ENCODE peak calls at places on chromosomes 4 and X, in four cellular contexts. Z is IMR-90, X is breast epithelium, U is heart left ventricle. S is an unnamed sample.

GRCh38 chrX:134460861-134461218 is 875 bp downstream of the HPRT1 start:
- DNase-seq in Z (peak; percentile 1), X (no peak), U (no peak), S (no peak)

GRCh38 chr4:87872043-87872442 is 39.3 kb downstream of the MEPE start:
- DNase-seq in Z (no peak), X (no peak), U (no peak), S (no peak)

GRCh38 chrX:80412042-80412441 is 8.2 kb upstream of the TENT5D start:
- DNase-seq in Z (no peak), X (no peak), U (no peak), S (no peak)

GRCh38 chr4:151356510-151356909 is 31.1 kb upstream of the SH3D19 start:
- DNase-seq in Z (peak; percentile 18), X (no peak), U (no peak), S (no peak)

GRCh38 chr4:125315571-125316390 is 1.0 kb downstream of the FAT4 start:
- DNase-seq in Z (peak; percentile 54), X (no peak), U (peak; percentile 56), S (peak; percentile 18)

GRCh38 chrX:122512561-122513072 is 671.5 kb upstream of the GRIA3 start:
- DNase-seq in Z (no peak), X (no peak), U (no peak), S (no peak)

GRCh38 chr4:37317104-37317643 is 72.6 kb downstream of the NWD2 start:
- DNase-seq in Z (no peak), X (no peak), U (no peak), S (no peak)

GRCh38 chr4:23130845-23131244 is 438.1 kb downstream of the GBA3 start:
- DNase-seq in Z (no peak), X (no peak), U (no peak), S (no peak)

GRCh38 chrX:119004920-119005524 is 30.6 kb downstream of the LONRF3 start:
- DNase-seq in Z (peak; percentile 28), X (peak; percentile 50), U (peak; percentile 39), S (peak; percentile 60)

GRCh38 chrX:153719701-153720100 is 4.5 kb downstream of the BCAP31 start:
- DNase-seq in Z (no peak), X (no peak), U (no peak), S (peak; percentile 77)

GRCh38 chr4:12724520-12724919 is 759.6 kb downstream of the RAB28 start:
- DNase-seq in Z (no peak), X (no peak), U (no peak), S (no peak)

DNA sequence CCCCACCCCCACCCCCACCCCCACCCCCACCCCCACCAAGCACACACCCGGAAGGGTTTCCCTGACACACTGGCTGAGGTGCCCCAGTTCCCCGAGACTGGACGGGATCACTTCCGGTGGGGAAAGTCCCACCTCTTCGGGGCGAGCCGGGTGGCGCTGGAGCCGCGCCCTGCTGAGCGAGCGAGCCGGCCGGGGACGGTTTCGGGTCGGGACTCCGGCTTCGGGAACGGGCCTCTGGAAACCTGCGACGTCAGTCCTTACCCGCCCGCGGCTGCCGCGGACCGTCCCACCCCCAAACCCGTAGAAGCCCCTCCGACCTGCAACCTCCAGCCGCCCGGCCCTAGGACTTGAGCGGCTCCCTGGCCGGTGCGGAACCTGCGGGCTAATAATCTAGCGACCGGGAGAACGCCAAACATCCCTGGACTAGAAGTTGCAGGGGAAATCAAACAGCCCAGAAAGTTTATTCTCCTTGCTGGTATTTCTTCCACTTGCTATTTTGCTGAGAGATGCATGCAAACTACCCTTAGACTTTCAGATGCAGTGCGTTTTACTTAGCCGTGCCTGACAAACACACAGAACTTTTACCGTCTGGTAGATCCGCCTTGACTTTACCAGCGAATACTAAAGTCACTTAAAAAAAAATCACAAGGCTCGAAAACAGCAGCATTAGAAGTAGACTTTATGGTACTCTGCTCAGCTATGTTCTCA is 993 bp downstream of the RAP2C start:
- DNase-seq in Z (peak; percentile 83), X (peak; percentile 71), U (peak; percentile 87), S (peak; percentile 86)
- TF ChIP-seq POLR2A in Z (peak; percentile 67), X (no peak), U (peak; percentile 36), S (peak; percentile 50)

GRCh38 chr4:173246719-173247118 is 78.1 kb downstream of the GALNT7 start:
- DNase-seq in Z (no peak), X (no peak), U (no peak), S (no peak)
- H3K27ac ChIP-seq in Z (no peak overlapping the region), X (no peak overlapping the region), U (no peak overlapping the region), S (no peak overlapping the region)

GRCh38 chr4:3296651-3297050 is 3.8 kb downstream of the RGS12 start:
- DNase-seq in Z (no peak), X (peak; percentile 27), U (no peak), S (peak; percentile 3)
- TF ChIP-seq POLR2A in Z (no peak), X (no peak), U (no peak), S (no peak)

DNA sequence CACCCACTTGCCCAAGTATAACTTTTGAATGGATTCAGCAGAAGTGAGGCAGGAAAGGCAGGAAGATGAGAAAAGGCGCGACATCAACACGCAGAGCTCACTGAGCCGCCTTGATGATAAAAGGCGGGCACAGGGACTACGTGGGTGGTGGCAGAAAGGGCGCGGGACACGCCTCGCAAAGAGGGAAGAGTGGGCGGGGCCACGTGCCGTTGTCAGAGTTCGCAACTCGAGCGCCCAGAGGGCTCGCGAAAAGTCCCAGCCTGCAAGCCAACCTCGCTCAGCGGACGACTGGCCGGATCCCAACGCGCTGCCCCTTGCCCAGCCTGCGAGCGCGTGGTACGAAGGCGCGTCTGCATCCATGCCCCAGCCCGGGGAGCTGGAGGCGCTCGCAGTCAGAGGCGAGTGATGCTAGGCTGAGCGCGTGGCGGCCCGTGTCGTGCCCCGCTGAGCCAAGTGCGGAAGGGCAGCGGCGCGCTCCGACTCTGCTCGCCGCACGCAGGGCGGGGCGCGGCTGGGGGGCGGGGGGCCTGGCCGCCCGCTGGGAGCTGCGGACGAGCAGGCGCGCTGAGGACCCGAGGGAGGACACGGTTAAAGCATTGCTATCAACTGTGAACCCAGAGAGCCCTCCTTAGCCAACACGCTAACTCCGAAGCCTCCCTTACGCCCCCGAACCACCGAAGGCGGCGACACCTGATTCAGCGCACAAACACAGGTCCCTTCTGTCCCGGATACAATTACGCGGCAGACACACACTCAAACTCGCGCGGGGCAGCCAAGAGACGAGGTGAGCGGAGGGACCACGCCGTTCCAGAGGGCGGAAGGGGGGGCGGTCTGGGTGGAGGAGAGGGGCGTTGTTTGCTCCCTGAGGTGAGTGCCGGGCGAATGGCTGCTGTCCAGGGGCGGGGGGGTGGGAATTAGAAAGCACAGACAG is at the start of gene UGT8:
- DNase-seq in Z (no peak), X (no peak), U (peak; percentile 25), S (peak; percentile 84)
- H3K27ac ChIP-seq in Z (no peak within 1 kb of the TSS), X (peak within 1 kb of the TSS; percentile 80), U (no peak within 1 kb of the TSS), S (peak within 1 kb of the TSS; percentile 76)

DNA sequence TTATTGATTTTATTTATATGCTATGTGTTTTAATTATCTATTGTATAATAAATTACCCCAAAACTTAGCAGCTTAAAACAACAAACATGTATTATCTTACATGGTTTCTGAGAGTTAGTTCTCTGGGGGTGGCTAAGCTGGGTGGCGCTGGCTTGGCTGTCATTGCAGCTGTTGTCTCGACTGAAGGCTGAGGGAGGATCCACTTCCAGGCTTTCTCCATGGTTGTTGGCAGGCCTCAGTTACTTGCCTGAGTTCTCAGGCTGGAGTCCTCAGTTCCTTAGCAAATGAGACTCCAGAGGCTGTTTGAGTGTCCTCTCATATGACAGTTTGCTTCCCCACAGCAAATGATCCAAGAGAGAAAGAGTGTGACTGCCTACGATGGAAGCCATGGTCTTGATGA is 23.5 kb upstream of the GALNT7 start:
- DNase-seq in Z (no peak), X (no peak), U (no peak), S (no peak)
- TF ChIP-seq POLR2A in Z (no peak), X (no peak), U (no peak), S (no peak)

GRCh38 chr4:108775921-108776320 is 13.1 kb upstream of the ETNPPL start:
- DNase-seq in Z (no peak), X (no peak), U (no peak), S (no peak)

GRCh38 chr4:108779958-108780357 is 17.1 kb upstream of the ETNPPL start:
- DNase-seq in Z (no peak), X (no peak), U (no peak), S (no peak)

GRCh38 chr4:108772402-108772801 is 9.5 kb upstream of the ETNPPL start:
- DNase-seq in Z (no peak), X (no peak), U (peak; percentile 55), S (no peak)

DNA sequence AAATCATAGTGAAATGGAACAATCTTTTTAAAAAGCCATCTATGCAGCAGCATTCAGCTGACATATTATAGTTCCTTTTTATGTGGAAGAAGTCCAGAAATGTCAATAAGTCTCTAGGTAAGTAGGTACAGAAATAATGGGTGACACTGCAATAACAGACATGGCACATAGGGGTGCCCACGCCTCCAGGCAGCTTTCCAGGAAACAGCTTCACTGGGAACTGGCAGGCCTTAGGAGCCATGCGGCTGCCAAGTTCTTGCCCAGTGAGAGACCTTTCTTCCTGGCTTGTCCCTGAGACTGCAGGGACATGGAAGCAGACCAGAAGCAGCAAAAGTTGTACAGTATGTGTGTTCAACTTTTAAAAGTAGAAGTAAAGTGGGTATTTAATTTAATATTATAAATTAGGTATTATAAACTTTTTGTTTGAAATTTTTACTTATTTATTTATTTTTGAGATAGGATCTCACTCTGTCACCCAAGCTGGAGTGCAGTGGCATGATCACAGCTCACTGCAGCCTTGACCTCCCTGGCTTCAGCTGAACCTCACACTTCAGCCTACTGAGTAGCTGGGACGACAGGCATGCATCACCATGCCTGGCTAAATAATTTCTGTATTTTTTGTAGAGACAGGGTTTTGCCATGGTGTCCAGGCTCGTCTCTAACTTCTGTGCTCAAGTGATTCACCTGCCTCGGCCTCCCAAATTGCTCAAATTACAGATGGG is 12.1 kb upstream of the ETNPPL start:
- DNase-seq in Z (no peak), X (no peak), U (peak; percentile 85), S (peak; percentile 90)
- H3K27ac ChIP-seq in Z (no peak overlapping the region), X (no peak overlapping the region), U (peak overlapping the region; percentile 50), S (no peak overlapping the region)